ENCODE peak calls at places on chromosomes 4 and X, in five cellular contexts. M is pancreas; Q is T-helper 2 cell; V is coronary artery; R is stimulated activated CD4-positive, alpha-beta T cell treated with anti-CD3 and anti-CD28 coated beads, Interleukin-4, amount 100 ng/mL, for 48 hours. I is an unnamed sample.

GRCh38 chrX:50470103-50471031 is at the start of gene DGKK:
- DNase-seq in M (no peak), Q (no peak), V (no peak), R (no peak), I (no peak)

GRCh38 chr4:37648084-37648817 is 37.9 kb downstream of the RELL1 start:
- DNase-seq in M (peak; percentile 83), Q (no peak), V (peak; percentile 77), R (no peak), I (peak; percentile 93)

GRCh38 chr4:86497980-86498379 is 96.1 kb upstream of the PTPN13 start:
- DNase-seq in M (no peak), Q (no peak), V (no peak), R (no peak), I (no peak)

GRCh38 chrX:126929071-126929470 is 109.5 kb downstream of the PRR32 start:
- DNase-seq in M (no peak), Q (no peak), V (no peak), R (no peak), I (no peak)

GRCh38 chr4:89784686-89785227 is 52.2 kb downstream of the SNCA start:
- DNase-seq in M (no peak), Q (no peak), V (no peak), R (no peak), I (no peak)

GRCh38 chr4:26127001-26127400 is 193.8 kb upstream of the RBPJ start:
- DNase-seq in M (no peak), Q (no peak), V (no peak), R (no peak), I (no peak)

GRCh38 chr4:185039508-185040273 is 21.4 kb downstream of the HELT start:
- DNase-seq in M (peak; percentile 70), Q (no peak), V (no peak), R (no peak), I (peak; percentile 56)

GRCh38 chr4:182808673-182809416 is 108.3 kb downstream of the DCTD start:
- DNase-seq in M (no peak), Q (peak; percentile 48), V (no peak), R (peak; percentile 43), I (no peak)

GRCh38 chr4:7546809-7547367 is 112.2 kb upstream of the PSAPL1 start:
- DNase-seq in M (no peak), Q (no peak), V (no peak), R (no peak), I (no peak)

GRCh38 chr4:156609421-156609820 is 362.2 kb downstream of the PDGFC start:
- DNase-seq in M (no peak), Q (no peak), V (no peak), R (no peak), I (no peak)

GRCh38 chr4:134470544-134470943 is 269.0 kb upstream of the PABPC4L start:
- DNase-seq in M (peak; percentile 37), Q (no peak), V (no peak), R (no peak), I (no peak)

GRCh38 chr4:179709961-179710624 is 2267.9 kb upstream of the AGA start:
- DNase-seq in M (no peak), Q (no peak), V (no peak), R (no peak), I (no peak)

GRCh38 chr4:85774000-85774399 is 299.1 kb downstream of the ARHGAP24 start:
- DNase-seq in M (no peak), Q (no peak), V (no peak), R (no peak), I (no peak)

GRCh38 chr4:140715121-140715520 is 41.1 kb downstream of the TBC1D9 start:
- DNase-seq in M (no peak), Q (no peak), V (no peak), R (no peak), I (no peak)

GRCh38 chr4:6011686-6012085 is 6.5 kb downstream of the C4orf50 start:
- DNase-seq in M (peak; percentile 71), Q (no peak), V (no peak), R (no peak), I (no peak)

GRCh38 chr4:53044651-53044960 is 182.5 kb downstream of the RASL11B start:
- DNase-seq in M (no peak), Q (no peak), V (no peak), R (no peak), I (no peak)

GRCh38 chr4:84726356-84726755 is 143.4 kb downstream of the CDS1 start:
- DNase-seq in M (no peak), Q (no peak), V (no peak), R (no peak), I (no peak)

GRCh38 chrX:153771686-153772607 is 7.9 kb downstream of the PLXNB3 start:
- DNase-seq in M (no peak), Q (no peak), V (peak; percentile 65), R (no peak), I (no peak)

GRCh38 chr4:109156346-109156745 is 146.1 kb downstream of the COL25A1 start:
- DNase-seq in M (no peak), Q (no peak), V (no peak), R (no peak), I (no peak)

GRCh38 chr4:132691668-132692067 is 457.4 kb upstream of the PCDH10 start:
- DNase-seq in M (no peak), Q (no peak), V (no peak), R (no peak), I (no peak)

GRCh38 chr4:48025005-48025404 is 8.4 kb downstream of the NIPAL1 start:
- DNase-seq in M (no peak), Q (no peak), V (no peak), R (no peak), I (no peak)

GRCh38 chr4:98434816-98435215 is 173.6 kb downstream of the RAP1GDS1 start:
- DNase-seq in M (no peak), Q (no peak), V (no peak), R (no peak), I (no peak)

GRCh38 chrX:46251755-46252154 is 293.5 kb downstream of the ZNF674 start:
- DNase-seq in M (no peak), Q (no peak), V (no peak), R (no peak), I (no peak)

GRCh38 chr4:39716356-39716755 is 18.4 kb downstream of the UBE2K start:
- DNase-seq in M (no peak), Q (no peak), V (no peak), R (no peak), I (peak; percentile 22)

GRCh38 chr4:83932996-83933395 is 397.1 kb downstream of the GPAT3 start:
- DNase-seq in M (no peak), Q (no peak), V (no peak), R (no peak), I (no peak)

GRCh38 chr4:104025251-104025650 is 305.5 kb upstream of the TACR3 start:
- DNase-seq in M (no peak), Q (no peak), V (no peak), R (no peak), I (no peak)

GRCh38 chrX:48569958-48570357 is 4.3 kb upstream of the RBM3 start:
- DNase-seq in M (no peak), Q (no peak), V (no peak), R (no peak), I (no peak)

GRCh38 chr4:47498899-47499298 is 13.8 kb downstream of the ATP10D start:
- DNase-seq in M (no peak), Q (no peak), V (no peak), R (no peak), I (no peak)

GRCh38 chrX:117274943-117275342 is 812.2 kb upstream of the CT83 start:
- DNase-seq in M (no peak), Q (no peak), V (no peak), R (no peak), I (no peak)

GRCh38 chr4:4384837-4385236 is 2.1 kb upstream of the NSG1 start:
- DNase-seq in M (no peak), Q (no peak), V (no peak), R (no peak), I (no peak)

GRCh38 chrX:137195991-137196390 is 162.2 kb upstream of the GPR101 start:
- DNase-seq in M (no peak), Q (no peak), V (no peak), R (no peak), I (no peak)

I was measured in left lobe of liver.